ENCODE peak calls at places on chromosomes 13 and 19, in nine cellular contexts. N is RKO, V is globus pallidus, Z is C1 segment of cervical spinal cord, J is NCI-H2227 treated with DMSO at 0.1 percent for 48 hours, E is nucleus accumbens, G is ureter, U is IMR-90, K is AG04449. B is an unnamed sample.

GRCh38 chr13:93248627-93249047 is 22.0 kb downstream of the GPC6 start:
- DNase-seq in V (no peak), K (no peak), J (peak; percentile 46), G (no peak), Z (peak; percentile 9), E (no peak), U (peak; percentile 35), N (no peak), B (peak; percentile 82)

GRCh38 chr13:97242755-97243497 is 20.8 kb downstream of the MBNL2 start:
- DNase-seq in Z (peak; percentile 34), G (no peak), J (no peak), E (peak; percentile 91), U (no peak), N (no peak), V (peak; percentile 97), K (no peak), B (no peak)

GRCh38 chr13:50353651-50354415 is 338.6 kb downstream of the KCNRG start:
- DNase-seq in Z (no peak), G (no peak), E (no peak), N (peak; percentile 76), K (no peak), V (no peak), J (no peak), U (peak; percentile 62), B (peak; percentile 88)

GRCh38 chr13:26498524-26499208 is 58.8 kb upstream of the WASF3 start:
- DNase-seq in J (no peak), G (no peak), N (no peak), Z (no peak), V (no peak), U (peak; percentile 43), E (no peak), K (no peak), B (no peak)

GRCh38 chr13:33976965-33977364 is 159.0 kb downstream of the RFC3 start:
- DNase-seq in N (no peak), J (no peak), Z (no peak), E (no peak), K (no peak), U (no peak), V (no peak), G (no peak), B (no peak)

GRCh38 chr19:18756896-18757295 is 34.2 kb downstream of the COMP start:
- DNase-seq in G (peak; percentile 73), U (no peak), K (no peak), J (no peak), E (no peak), V (no peak), Z (no peak), N (no peak), B (no peak)

GRCh38 chr13:99648905-99649304 is 147.6 kb downstream of the TM9SF2 start:
- DNase-seq in K (no peak), G (no peak), U (no peak), N (no peak), V (no peak), Z (no peak), J (no peak), E (no peak), B (no peak)

GRCh38 chr13:110428281-110428680 is 121.2 kb downstream of the COL4A2 start:
- DNase-seq in K (no peak), J (no peak), N (no peak), U (no peak), V (no peak), G (no peak), Z (no peak), E (no peak), B (no peak)

GRCh38 chr13:109730832-109731335 is 55.5 kb downstream of the IRS2 start:
- DNase-seq in K (no peak), U (no peak), G (no peak), N (no peak), E (no peak), V (no peak), J (no peak), Z (no peak), B (no peak)

GRCh38 chr19:31538879-31539278 is 189.6 kb upstream of the TSHZ3 start:
- DNase-seq in V (no peak), U (no peak), E (no peak), K (no peak), N (no peak), Z (no peak), G (no peak), J (no peak), B (no peak)

GRCh38 chr13:43522788-43523187 is 264.0 kb downstream of the ENOX1 start:
- DNase-seq in N (no peak), Z (no peak), G (no peak), E (no peak), K (peak; percentile 59), U (peak; percentile 26), V (no peak), J (no peak), B (peak; percentile 81)

GRCh38 chr13:97005631-97006262 is 11.5 kb upstream of the OXGR1 start:
- DNase-seq in J (no peak), N (no peak), Z (no peak), U (peak; percentile 76), G (no peak), E (no peak), K (no peak), V (no peak), B (peak; percentile 26)

GRCh38 chr19:52094526-52094925 is 1.0 kb downstream of the ZNF841 start:
- DNase-seq in J (no peak), U (no peak), N (peak; percentile 15), V (no peak), Z (no peak), E (no peak), K (no peak), G (no peak), B (no peak)

GRCh38 chr13:67064920-67065319 is 165.2 kb downstream of the PCDH9 start:
- DNase-seq in Z (no peak), G (no peak), K (no peak), J (no peak), V (no peak), E (no peak), U (no peak), N (no peak), B (no peak)

GRCh38 chr13:73477441-73477840 is 418.6 kb downstream of the KLF5 start:
- DNase-seq in G (no peak), V (no peak), N (no peak), K (no peak), U (no peak), E (no peak), J (no peak), Z (no peak), B (no peak)

GRCh38 chr13:114089341-114089740 is 43.1 kb downstream of the RASA3 start:
- DNase-seq in G (no peak), Z (no peak), J (no peak), E (no peak), V (no peak), K (no peak), U (no peak), N (no peak), B (no peak)

GRCh38 chr13:113428871-113429607 is 24.2 kb downstream of the ADPRHL1 start:
- DNase-seq in Z (no peak), K (no peak), G (no peak), E (no peak), J (no peak), U (no peak), N (no peak), V (no peak), B (no peak)

GRCh38 chr19:40178756-40179155 is 12.5 kb upstream of the MAP3K10 start:
- DNase-seq in U (no peak), N (no peak), G (no peak), J (no peak), K (no peak), E (no peak), Z (no peak), V (no peak), B (no peak)

GRCh38 chr19:5354403-5354802 is 13.8 kb upstream of the PTPRS start:
- DNase-seq in U (no peak), J (no peak), E (no peak), V (no peak), G (no peak), K (no peak), N (peak; percentile 19), Z (no peak), B (no peak)

GRCh38 chr13:63853816-63854215 is 2438.2 kb upstream of the PCDH20 start:
- DNase-seq in J (peak; percentile 3), G (no peak), V (no peak), Z (no peak), N (no peak), K (no peak), E (no peak), U (no peak), B (no peak)

GRCh38 chr13:31437975-31438374 is 238.2 kb downstream of the B3GLCT start:
- DNase-seq in G (no peak), J (no peak), K (no peak), Z (no peak), E (no peak), U (no peak), V (no peak), N (no peak), B (no peak)

GRCh38 chr13:113116871-113117271 is 5.7 kb upstream of the F10 start:
- DNase-seq in V (no peak), Z (no peak), E (no peak), J (no peak), U (no peak), G (no peak), N (no peak), K (no peak), B (no peak)

GRCh38 chr19:11534538-11534937 is 4.1 kb upstream of the CNN1 start:
- DNase-seq in Z (no peak), N (no peak), J (no peak), U (no peak), K (no peak), V (no peak), E (no peak), G (no peak), B (no peak)

GRCh38 chr19:29677001-29677781 is 11.9 kb downstream of the PLEKHF1 start:
- DNase-seq in E (no peak), G (no peak), U (no peak), V (no peak), N (no peak), J (no peak), Z (no peak), K (no peak), B (no peak)

GRCh38 chr13:59633290-59633689 is 530.4 kb downstream of the DIAPH3 start:
- DNase-seq in J (no peak), Z (no peak), N (no peak), U (no peak), K (no peak), V (no peak), E (no peak), G (no peak), B (no peak)

GRCh38 chr19:46009530-46010510 is 13.0 kb downstream of the PGLYRP1 start:
- DNase-seq in Z (peak; percentile 22), G (no peak), K (no peak), J (peak; percentile 59), E (peak; percentile 68), V (peak; percentile 82), U (peak; percentile 58), N (peak; percentile 70), B (peak; percentile 61)

GRCh38 chr19:54179921-54180452 is 7.0 kb upstream of the TMC4 start:
- DNase-seq in V (peak; percentile 57), K (no peak), U (peak; percentile 60), Z (no peak), J (peak; percentile 99), E (peak; percentile 56), G (no peak), N (peak; percentile 53), B (peak; percentile 49)

GRCh38 chr13:37094840-37095239 is 10.6 kb downstream of the CSNK1A1L start:
- DNase-seq in G (no peak), V (no peak), N (no peak), Z (no peak), K (no peak), U (no peak), J (no peak), E (no peak), B (no peak)